ENCODE peak calls at places on chromosomes 3 and 15, in ten cellular contexts. X is NCI-H2107; I is activated T-helper 2 cell treated with anti-CD3 and anti-CD28 coated beads, Interferon-gamma antibody, Interleukin-2, Interleukin-4, amounts not matched to agents 10 μg/mL and 5 μg/mL and 100 μg/mL, durations not matched to agents 14 hours and 24 hours and 36 hours; F is AG08396; R is WERI-Rb-1; T is activated T-cell treated with anti-CD3 and anti-CD28 coated beads for 4 hours; L is KBM-7; A is HuH-7; B is stimulated activated CD4-positive, alpha-beta T cell treated with anti-CD3 and anti-CD28 coated beads, Interleukin-4, amount 100 ng/mL, for 1 hour; J is HEK293T. Q is an unnamed sample.

GRCh38 chr3:157574580-157574979 is 71.4 kb upstream of the VEPH1 start:
- DNase-seq in R (no peak), X (no peak), A (no peak), F (no peak), L (no peak), T (no peak), B (no peak), I (no peak), J (no peak), Q (no peak)

GRCh38 chr15:72782993-72783562 is 480 bp downstream of the ADPGK start:
- DNase-seq in B (peak), J (no peak), T (no peak), I (no peak), F (peak), R (no peak), L (peak), X (no peak), A (no peak), Q (no peak)

GRCh38 chr15:93253656-93254055 is 164.6 kb upstream of the RGMA start:
- DNase-seq in B (no peak), T (no peak), L (no peak), I (no peak), A (no peak), F (no peak), R (no peak), J (no peak), X (no peak), Q (no peak)

GRCh38 chr3:24096271-24096670 is 151.2 kb downstream of the NR1D2 start:
- DNase-seq in X (no peak), J (no peak), A (no peak), I (no peak), F (no peak), B (no peak), R (no peak), L (no peak), T (no peak), Q (no peak)

GRCh38 chr15:79609501-79609900 is 177.4 kb downstream of the MINAR1 start:
- DNase-seq in A (no peak), R (no peak), J (no peak), T (no peak), X (no peak), I (no peak), B (no peak), L (no peak), F (no peak), Q (no peak)

GRCh38 chr3:127639173-127640030 is 10.4 kb downstream of the PODXL2 start:
- DNase-seq in B (no peak), T (no peak), F (peak), I (no peak), A (no peak), J (no peak), L (no peak), R (no peak), X (no peak), Q (no peak)

GRCh38 chr3:10352146-10352911 is 31.4 kb upstream of the SEC13 start:
- DNase-seq in I (no peak), T (no peak), R (no peak), X (no peak), J (peak), L (no peak), F (peak), A (no peak), B (no peak), Q (no peak)

GRCh38 chr3:25592510-25592968 is 72.2 kb downstream of the TOP2B start:
- DNase-seq in L (no peak), T (no peak), I (no peak), X (no peak), F (peak), R (peak), B (no peak), J (peak), A (peak), Q (no peak)

GRCh38 chr15:38325290-38325990 is 72.8 kb downstream of the SPRED1 start:
- DNase-seq in R (no peak), L (peak), A (no peak), F (no peak), T (no peak), B (no peak), J (no peak), I (no peak), X (no peak), Q (no peak)

GRCh38 chr3:88704316-88704715 is 403.1 kb upstream of the EPHA3 start:
- DNase-seq in T (no peak), J (no peak), I (no peak), X (no peak), B (no peak), R (no peak), A (no peak), L (no peak), F (no peak), Q (no peak)

GRCh38 chr15:100973351-100974034 is 54.3 kb downstream of the LRRK1 start:
- DNase-seq in J (no peak), A (no peak), X (no peak), F (no peak), R (no peak), T (no peak), B (peak), L (no peak), I (no peak), Q (peak)

GRCh38 chr3:30203301-30203700 is 403.1 kb upstream of the TGFBR2 start:
- DNase-seq in T (no peak), J (no peak), A (no peak), I (no peak), R (no peak), X (no peak), L (no peak), B (no peak), F (peak), Q (no peak)

GRCh38 chr15:84750583-84751092 is 2.2 kb downstream of the ZNF592 start:
- DNase-seq in X (no peak), B (no peak), A (no peak), R (peak), L (peak), I (no peak), F (no peak), T (no peak), J (no peak), Q (no peak)

GRCh38 chr3:12782172-12782815 is 14.2 kb upstream of the CAND2 start:
- DNase-seq in J (no peak), F (peak), R (no peak), X (no peak), I (no peak), B (no peak), T (no peak), A (no peak), L (no peak), Q (no peak)